ENCODE peak calls at places on chromosome 2, in four cellular contexts. F is cardiac muscle cell, N is SK-N-SH, S is left ventricle myocardium inferior. Y is an unnamed sample.

GRCh38 chr2:235776531-235776930 is 282.7 kb downstream of the AGAP1 start:
- DNase-seq in F (no peak), N (no peak), S (no peak), Y (no peak)

GRCh38 chr2:147711031-147711430 is 133.8 kb upstream of the ACVR2A start:
- DNase-seq in F (no peak), N (no peak), S (no peak), Y (no peak)

GRCh38 chr2:96123936-96124335 is 7.6 kb upstream of the ADRA2B start:
- DNase-seq in F (no peak), N (no peak), S (no peak), Y (no peak)

GRCh38 chr2:203743441-203743932 is 37.0 kb downstream of the CD28 start:
- DNase-seq in F (no peak), N (no peak), S (no peak), Y (no peak)

GRCh38 chr2:150374562-150374961 is 112.9 kb downstream of the RND3 start:
- DNase-seq in F (no peak), N (no peak), S (no peak), Y (no peak)

GRCh38 chr2:86233464-86233863 is 34.2 kb downstream of the MRPL35 start:
- DNase-seq in F (no peak), N (no peak), S (no peak), Y (no peak)

GRCh38 chr2:121532894-121533293 is 2.2 kb downstream of the RNU4ATAC start:
- DNase-seq in F (no peak), N (no peak), S (no peak), Y (no peak)

GRCh38 chr2:234189230-234189629 is 138.7 kb downstream of the SPP2 start:
- DNase-seq in F (no peak), N (no peak), S (no peak), Y (no peak)

GRCh38 chr2:20378891-20379519 is 28.4 kb upstream of the PUM2 start:
- DNase-seq in F (peak; percentile 90), N (peak; percentile 93), S (peak; percentile 86), Y (peak; percentile 60)

GRCh38 chr2:189149981-189150380 is 29.6 kb downstream of the COL5A2 start:
- DNase-seq in F (no peak), N (no peak), S (no peak), Y (no peak)

GRCh38 chr2:217756375-217757107 is 246.3 kb downstream of the TNS1 start:
- DNase-seq in F (peak; percentile 87), N (peak; percentile 93), S (peak; percentile 63), Y (peak; percentile 96)

GRCh38 chr2:197212344-197213262 is 98.0 kb downstream of the ANKRD44 start:
- DNase-seq in F (no peak), N (no peak), S (no peak), Y (no peak)

GRCh38 chr2:2683581-2683980 is 352.5 kb upstream of the MYT1L start:
- DNase-seq in F (no peak), N (no peak), S (no peak), Y (no peak)

GRCh38 chr2:118124293-118124891 is 36.1 kb downstream of the INSIG2 start:
- DNase-seq in F (no peak), N (no peak), S (no peak), Y (no peak)

GRCh38 chr2:61980758-61981157 is 75.3 kb downstream of the COMMD1 start:
- DNase-seq in F (no peak), N (no peak), S (no peak), Y (no peak)

GRCh38 chr2:181977661-181978350 is 7.8 kb upstream of the PPP1R1C start:
- DNase-seq in F (no peak), N (no peak), S (no peak), Y (no peak)

GRCh38 chr2:145764631-145765030 is 1244.7 kb upstream of the ZEB2 start:
- DNase-seq in F (no peak), N (no peak), S (peak; percentile 60), Y (no peak)

GRCh38 chr2:147468349-147468748 is 376.5 kb upstream of the ACVR2A start:
- DNase-seq in F (no peak), N (no peak), S (no peak), Y (no peak)

GRCh38 chr2:15745329-15745728 is 153.7 kb downstream of the DDX1 start:
- DNase-seq in F (no peak), N (no peak), S (no peak), Y (no peak)

GRCh38 chr2:239882335-239882734 is 142.8 kb downstream of the NDUFA10 start:
- DNase-seq in F (no peak), N (peak; percentile 56), S (no peak), Y (peak; percentile 51)

GRCh38 chr2:96144481-96145027 is 686 bp downstream of the DUSP2 start:
- DNase-seq in F (no peak), N (no peak), S (no peak), Y (no peak)

GRCh38 chr2:40244251-40245010 is 207.5 kb downstream of the SLC8A1 start:
- DNase-seq in F (peak; percentile 71), N (peak; percentile 42), S (peak; percentile 26), Y (no peak)

GRCh38 chr2:17179145-17179808 is 339.0 kb downstream of the RAD51AP2 start:
- DNase-seq in F (no peak), N (no peak), S (no peak), Y (no peak)

GRCh38 chr2:67500541-67500940 is 103.4 kb downstream of the ETAA1 start:
- DNase-seq in F (no peak), N (no peak), S (no peak), Y (no peak)

GRCh38 chr2:172216348-172216933 is 113.7 kb upstream of the DLX2 start:
- DNase-seq in F (no peak), N (no peak), S (no peak), Y (no peak)

DNA sequence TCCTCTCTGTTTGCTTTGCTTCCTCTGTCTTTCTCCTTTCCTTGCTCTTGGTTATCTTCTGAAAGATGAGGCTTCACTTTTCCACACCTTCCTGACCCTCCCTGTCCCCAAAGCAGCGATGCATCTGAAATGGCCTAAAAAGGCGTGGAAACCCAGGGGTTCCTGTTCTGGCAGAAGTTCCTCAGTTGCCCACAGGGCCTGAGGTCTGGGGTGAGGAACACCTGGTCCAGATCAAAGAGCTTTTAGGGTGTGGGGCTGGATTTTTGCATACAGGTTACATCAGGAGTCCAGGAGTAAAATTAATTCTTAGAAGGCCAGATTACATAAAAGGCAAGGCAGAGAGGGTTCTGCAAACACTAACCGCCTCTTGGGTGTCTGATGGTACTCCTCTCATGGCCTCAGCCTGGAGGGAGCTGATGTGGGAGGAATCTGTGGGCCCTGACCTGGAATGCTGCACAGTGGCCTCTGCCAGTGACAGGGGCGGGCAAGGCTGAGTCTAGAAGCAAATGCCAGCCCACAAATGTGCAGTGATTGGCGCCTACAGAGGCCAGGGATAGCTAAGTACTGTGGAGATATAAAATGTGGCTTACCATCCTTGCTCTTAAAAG is 41.8 kb downstream of the INPP4A start:
- DNase-seq in F (no peak), N (no peak), S (no peak), Y (no peak)
- TF ChIP-seq CTCF in F (no peak), N (no peak), S (no peak), Y (no peak)

GRCh38 chr2:205568620-205569019 is 113.7 kb upstream of the NRP2 start:
- DNase-seq in F (no peak), N (no peak), S (no peak), Y (no peak)
- TF ChIP-seq CTCF in F (no peak), N (no peak), S (no peak), Y (no peak)

GRCh38 chr2:173402405-173402974 is 47.8 kb downstream of the CDCA7 start:
- DNase-seq in F (peak; percentile 93), N (peak; percentile 83), S (peak; percentile 71), Y (peak; percentile 91)

GRCh38 chr2:173397539-173397938 is 42.9 kb downstream of the CDCA7 start:
- DNase-seq in F (no peak), N (no peak), S (no peak), Y (no peak)

GRCh38 chr2:173399229-173399628 is 44.6 kb downstream of the CDCA7 start:
- DNase-seq in F (no peak), N (no peak), S (no peak), Y (no peak)

GRCh38 chr2:173401716-173402326 is 47.1 kb downstream of the CDCA7 start:
- DNase-seq in F (peak; percentile 33), N (no peak), S (no peak), Y (no peak)

DNA sequence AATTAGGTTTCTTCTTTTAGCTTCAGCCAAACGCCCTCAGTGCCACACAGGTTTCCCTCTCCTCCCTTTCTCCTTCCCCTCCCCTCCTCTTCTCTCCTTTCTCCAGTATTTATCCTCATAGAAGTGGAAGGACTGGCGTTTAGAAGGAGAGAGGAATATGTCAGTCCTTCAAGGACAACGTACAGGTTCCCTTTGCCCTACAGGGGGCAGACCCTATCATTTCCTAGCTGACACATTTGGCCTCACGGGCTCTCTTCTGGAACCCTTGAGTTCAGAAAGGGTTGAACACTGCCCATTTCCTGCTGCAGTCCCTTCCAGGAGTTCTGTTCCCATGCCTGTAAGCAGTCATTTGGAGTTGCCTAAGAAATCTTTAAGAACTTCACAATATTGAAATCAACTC is 46.1 kb downstream of the CDCA7 start:
- DNase-seq in F (peak; percentile 23), N (peak; percentile 34), S (no peak), Y (no peak)
- TF ChIP-seq CTCF in F (peak; percentile 22), N (peak; percentile 43), S (no peak), Y (peak; percentile 42)

GRCh38 chr2:176134978-176135575 is 5.6 kb downstream of the HOXD8 start:
- DNase-seq in F (no peak), N (no peak), S (no peak), Y (no peak)
- TF ChIP-seq CTCF in F (no peak), N (peak; percentile 27), S (no peak), Y (no peak)

DNA sequence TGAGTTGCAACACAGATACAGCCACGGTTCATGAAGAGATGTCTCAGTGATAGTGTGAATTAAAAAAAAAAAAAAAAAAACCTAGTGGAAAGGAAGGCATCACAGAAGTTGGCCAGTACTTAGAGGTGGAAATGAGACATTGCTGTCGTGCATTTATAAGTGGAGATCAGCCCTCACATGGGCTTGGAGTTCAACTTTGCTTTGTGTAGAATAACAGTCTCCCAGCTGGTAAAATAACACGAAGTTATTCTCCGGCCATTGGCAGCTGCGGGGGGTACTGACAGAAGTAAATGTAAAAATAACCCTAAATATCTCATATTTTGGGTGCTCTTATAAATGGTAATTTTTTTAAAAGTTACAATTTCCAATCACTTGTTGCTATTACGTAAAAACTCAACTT is 98.8 kb upstream of the TMEM18 start:
- DNase-seq in F (no peak), N (no peak), S (no peak), Y (no peak)
- TF ChIP-seq CTCF in F (no peak), N (no peak), S (no peak), Y (no peak)

GRCh38 chr2:152534460-152535131 is 182.7 kb downstream of the PRPF40A start:
- DNase-seq in F (no peak), N (no peak), S (no peak), Y (no peak)

GRCh38 chr2:152537252-152537651 is 180.0 kb downstream of the PRPF40A start:
- DNase-seq in F (no peak), N (peak; percentile 29), S (no peak), Y (no peak)

GRCh38 chr2:152532241-152532640 is 185.0 kb downstream of the PRPF40A start:
- DNase-seq in F (no peak), N (no peak), S (no peak), Y (no peak)
- TF ChIP-seq CTCF in F (no peak), N (no peak), S (no peak), Y (no peak)

DNA sequence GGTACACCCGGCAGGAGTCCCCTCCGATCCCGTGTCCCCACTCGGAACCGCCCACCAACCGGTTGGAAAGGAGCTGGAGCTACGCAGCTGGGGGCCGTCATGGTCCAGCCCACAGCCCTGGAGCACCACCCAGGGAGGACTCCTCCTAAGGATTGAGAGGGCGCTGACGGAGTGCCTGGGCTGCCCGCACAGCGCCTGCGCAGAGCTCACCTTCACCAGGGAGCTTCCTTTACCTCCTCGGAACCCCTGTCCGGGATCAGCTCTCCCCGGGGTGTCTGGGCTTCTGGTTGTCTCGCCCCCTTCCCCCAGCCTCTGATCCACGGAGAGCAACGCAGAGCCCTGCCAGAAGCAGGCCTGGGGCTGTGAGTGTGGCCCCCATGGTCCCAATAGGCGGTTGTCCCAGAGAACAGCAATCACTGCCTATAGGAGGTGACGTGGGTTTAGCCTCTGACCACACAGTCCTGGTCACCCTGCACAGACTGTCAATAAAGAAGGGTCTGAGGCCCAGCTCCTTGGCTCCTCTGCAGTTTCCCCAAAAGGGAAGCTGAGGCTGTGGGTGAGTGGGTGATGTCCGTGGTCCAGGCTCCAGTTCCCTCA is 14.6 kb downstream of the ALPG start:
- DNase-seq in F (no peak), N (no peak), S (no peak), Y (no peak)
- TF ChIP-seq CTCF in F (no peak), N (no peak), S (no peak), Y (no peak)